ENCODE peak calls at places on chromosomes 16 and 17, in seven cellular contexts. P, A, N, O, I, E and F are unnamed samples.

GRCh38 chr17:80191720-80192265 is 22.0 kb downstream of the CARD14 start:
- DNase-seq in P (no peak), A (no peak), N (no peak), O (no peak), I (no peak), E (no peak), F (no peak)

GRCh38 chr16:27174798-27175197 is 28.5 kb upstream of the KDM8 start:
- DNase-seq in P (peak; percentile 78), A (peak; percentile 12), N (peak; percentile 29), O (no peak), I (no peak), E (no peak), F (no peak)

GRCh38 chr16:16861546-16861945 is 482.6 kb downstream of the NPIPA7 start:
- DNase-seq in P (peak; percentile 52), A (peak; percentile 44), N (peak; percentile 36), O (peak; percentile 6), I (no peak), E (peak; percentile 46), F (peak; percentile 56)

GRCh38 chr17:72560303-72561247 is 439.8 kb downstream of the SOX9 start:
- DNase-seq in P (peak; percentile 87), A (peak; percentile 81), N (peak; percentile 83), O (peak; percentile 18), I (peak; percentile 51), E (peak; percentile 74), F (peak; percentile 86)

GRCh38 chr17:40963838-40964237 is 2.9 kb downstream of the KRT39 start:
- DNase-seq in P (peak; percentile 37), A (no peak), N (no peak), O (no peak), I (no peak), E (no peak), F (no peak)

GRCh38 chr17:79838541-79839274 is 532 bp downstream of the CBX4 start:
- DNase-seq in P (peak; percentile 70), A (peak; percentile 80), N (peak; percentile 67), O (peak; percentile 75), I (no peak), E (no peak), F (peak; percentile 87)

GRCh38 chr17:38464251-38464722 is 36.0 kb downstream of the ARHGAP23 start:
- DNase-seq in P (peak; percentile 38), A (no peak), N (no peak), O (no peak), I (no peak), E (no peak), F (no peak)

GRCh38 chr17:39632153-39632941 is 4.6 kb upstream of the STARD3 start:
- DNase-seq in P (no peak), A (no peak), N (no peak), O (no peak), I (peak; percentile 12), E (no peak), F (no peak)

GRCh38 chr16:66502020-66502913 is 47.7 kb downstream of the TK2 start:
- DNase-seq in P (peak; percentile 47), A (peak; percentile 52), N (peak; percentile 45), O (no peak), I (no peak), E (no peak), F (no peak)

GRCh38 chr17:67520282-67520906 is 143.3 kb downstream of the PITPNC1 start:
- DNase-seq in P (no peak), A (no peak), N (peak; percentile 33), O (no peak), I (peak; percentile 48), E (no peak), F (peak; percentile 28)

GRCh38 chr17:45326566-45326965 is 9.7 kb upstream of the MAP3K14 start:
- DNase-seq in P (no peak), A (no peak), N (no peak), O (peak; percentile 50), I (no peak), E (no peak), F (peak; percentile 14)

GRCh38 chr17:81241648-81242420 is 2.7 kb downstream of the NDUFAF8 start:
- DNase-seq in P (peak; percentile 63), A (peak; percentile 88), N (peak; percentile 75), O (peak; percentile 81), I (no peak), E (peak; percentile 99), F (peak; percentile 91)

GRCh38 chr16:50246299-50247122 is 19.8 kb upstream of the ADCY7 start:
- DNase-seq in P (no peak), A (peak; percentile 33), N (no peak), O (no peak), I (no peak), E (peak; percentile 28), F (no peak)

GRCh38 chr17:43334744-43335400 is 63.9 kb upstream of the ARL4D start:
- DNase-seq in P (peak; percentile 33), A (peak; percentile 67), N (no peak), O (no peak), I (no peak), E (no peak), F (no peak)

GRCh38 chr17:29578626-29579485 is 10.4 kb downstream of the TP53I13 start:
- DNase-seq in P (no peak), A (no peak), N (no peak), O (no peak), I (no peak), E (no peak), F (no peak)

GRCh38 chr17:48134912-48135480 is 27.4 kb downstream of the SNX11 start:
- DNase-seq in P (no peak), A (peak; percentile 22), N (no peak), O (no peak), I (no peak), E (peak; percentile 28), F (peak; percentile 56)

GRCh38 chr16:4687946-4688673 is 5.3 kb upstream of the NUDT16L1 start:
- DNase-seq in P (no peak), A (no peak), N (no peak), O (no peak), I (no peak), E (no peak), F (no peak)

GRCh38 chr17:74206332-74206818 is 2.9 kb downstream of the RPL38 start:
- DNase-seq in P (no peak), A (peak; percentile 47), N (no peak), O (no peak), I (no peak), E (no peak), F (no peak)

GRCh38 chr17:8158267-8159031 is 4.3 kb downstream of the VAMP2 start:
- DNase-seq in P (peak; percentile 95), A (peak; percentile 93), N (peak; percentile 89), O (peak; percentile 57), I (peak; percentile 35), E (peak; percentile 85), F (peak; percentile 95)

GRCh38 chr17:21019976-21020575 is 22.7 kb downstream of the USP22 start:
- DNase-seq in P (peak; percentile 66), A (peak; percentile 38), N (no peak), O (no peak), I (no peak), E (no peak), F (no peak)

GRCh38 chr17:41917957-41918391 is 777 bp downstream of the ACLY start:
- DNase-seq in P (peak; percentile 44), A (peak; percentile 30), N (no peak), O (no peak), I (no peak), E (peak; percentile 40), F (no peak)

GRCh38 chr17:48378696-48379095 is 51.3 kb downstream of the SKAP1 start:
- DNase-seq in P (no peak), A (no peak), N (no peak), O (no peak), I (peak; percentile 16), E (no peak), F (no peak)

GRCh38 chr16:22070361-22071351 is 21.7 kb upstream of the VWA3A start:
- DNase-seq in P (no peak), A (no peak), N (peak; percentile 26), O (no peak), I (no peak), E (no peak), F (no peak)

GRCh38 chr16:11742041-11742535 is 569 bp downstream of the TXNDC11 start:
- DNase-seq in P (peak; percentile 39), A (no peak), N (peak; percentile 39), O (no peak), I (no peak), E (peak; percentile 23), F (peak; percentile 50)

GRCh38 chr17:49848019-49848473 is at the start of gene TAC4:
- DNase-seq in P (no peak), A (no peak), N (no peak), O (no peak), I (no peak), E (no peak), F (peak; percentile 57)

GRCh38 chr16:3640632-3641501 is 13.6 kb upstream of the DNASE1 start:
- DNase-seq in P (no peak), A (no peak), N (no peak), O (no peak), I (no peak), E (no peak), F (no peak)

GRCh38 chr16:86363057-86363490 is 147.3 kb upstream of the FOXF1 start:
- DNase-seq in P (no peak), A (no peak), N (peak; percentile 84), O (no peak), I (no peak), E (no peak), F (no peak)

GRCh38 chr17:78132086-78132676 is 1.6 kb downstream of the TMC8 start:
- DNase-seq in P (no peak), A (peak; percentile 57), N (no peak), O (peak; percentile 87), I (no peak), E (no peak), F (peak; percentile 80)

GRCh38 chr17:49260011-49260921 is 29.7 kb upstream of the PHOSPHO1 start:
- DNase-seq in P (peak; percentile 83), A (peak; percentile 84), N (peak; percentile 83), O (peak; percentile 43), I (no peak), E (peak; percentile 64), F (peak; percentile 74)

GRCh38 chr17:71084219-71084618 is 914.9 kb downstream of the KCNJ2 start:
- DNase-seq in P (peak; percentile 63), A (peak; percentile 66), N (peak; percentile 14), O (no peak), I (no peak), E (peak; percentile 42), F (peak; percentile 78)

GRCh38 chr16:477758-478157 is 49.8 kb upstream of the CAPN15 start:
- DNase-seq in P (no peak), A (no peak), N (no peak), O (no peak), I (no peak), E (no peak), F (no peak)

GRCh38 chr16:54627616-54628015 is 303.0 kb upstream of the IRX5 start:
- DNase-seq in P (no peak), A (no peak), N (no peak), O (no peak), I (no peak), E (no peak), F (no peak)